ENCODE peak calls at places on chromosomes 2 and 18, in four cellular contexts. C, F, U and Q are unnamed samples.

GRCh38 chr2:232857158-232857563 is 12.9 kb upstream of the SNORC start:
- DNase-seq in C (no peak), F (no peak), U (no peak), Q (no peak)

GRCh38 chr18:2716394-2717326 is 61.1 kb downstream of the SMCHD1 start:
- DNase-seq in C (no peak), F (no peak), U (peak; percentile 38), Q (no peak)

GRCh38 chr2:121281107-121281506 is 3.9 kb downstream of the TFCP2L1 start:
- DNase-seq in C (no peak), F (no peak), U (no peak), Q (no peak)

GRCh38 chr2:196925445-196925767 is 1.1 kb downstream of the PGAP1 start:
- DNase-seq in C (no peak), F (no peak), U (no peak), Q (no peak)

GRCh38 chr2:191486584-191487320 is 191.2 kb upstream of the NABP1 start:
- DNase-seq in C (no peak), F (no peak), U (no peak), Q (no peak)

GRCh38 chr2:196137271-196137670 is 34.1 kb downstream of the STK17B start:
- DNase-seq in C (no peak), F (no peak), U (no peak), Q (no peak)

GRCh38 chr2:234955091-234955511 is 3.3 kb downstream of the SH3BP4 start:
- DNase-seq in C (no peak), F (no peak), U (no peak), Q (no peak)

GRCh38 chr2:166013878-166014277 is 60.3 kb upstream of the TTC21B start:
- DNase-seq in C (no peak), F (no peak), U (no peak), Q (no peak)

GRCh38 chr2:65980531-65980930 is 454.4 kb upstream of the MEIS1 start:
- DNase-seq in C (no peak), F (no peak), U (no peak), Q (no peak)

GRCh38 chr18:34251919-34252318 is 27.2 kb upstream of the NOL4 start:
- DNase-seq in C (no peak), F (no peak), U (no peak), Q (no peak)

GRCh38 chr18:58978916-58979315 is 114.2 kb downstream of the ZNF532 start:
- DNase-seq in C (no peak), F (no peak), U (no peak), Q (no peak)

GRCh38 chr2:229610359-229610758 is 104.0 kb downstream of the DNER start:
- DNase-seq in C (no peak), F (no peak), U (no peak), Q (no peak)

GRCh38 chr18:14174706-14175085 is 42.5 kb upstream of the ZNF519 start:
- DNase-seq in C (no peak), F (peak; percentile 43), U (no peak), Q (no peak)

GRCh38 chr2:227052879-227053278 is 111.1 kb downstream of the COL4A4 start:
- DNase-seq in C (no peak), F (no peak), U (no peak), Q (no peak)

GRCh38 chr18:63158676-63159291 is 160.8 kb downstream of the BCL2 start:
- DNase-seq in C (no peak), F (no peak), U (no peak), Q (no peak)

GRCh38 chr2:26880910-26881435 is 33.0 kb downstream of the DPYSL5 start:
- DNase-seq in C (no peak), F (no peak), U (no peak), Q (no peak)

GRCh38 chr2:237722616-237723015 is 76.0 kb upstream of the RBM44 start:
- DNase-seq in C (no peak), F (no peak), U (no peak), Q (no peak)

GRCh38 chr2:237720962-237721361 is 77.6 kb upstream of the RBM44 start:
- DNase-seq in C (no peak), F (no peak), U (no peak), Q (no peak)

GRCh38 chr2:237723023-237723422 is 75.6 kb upstream of the RBM44 start:
- DNase-seq in C (no peak), F (no peak), U (no peak), Q (no peak)

GRCh38 chr2:237720444-237720843 is 78.1 kb upstream of the RBM44 start:
- DNase-seq in C (no peak), F (no peak), U (no peak), Q (no peak)

GRCh38 chr2:237721828-237722227 is 76.8 kb upstream of the RBM44 start:
- DNase-seq in C (no peak), F (no peak), U (no peak), Q (no peak)
- H3K27ac ChIP-seq in C (no peak overlapping the region), F (no peak overlapping the region), U (peak overlapping the region; percentile 30), Q (no peak overlapping the region)

GRCh38 chr2:159712194-159712928 is at the start of gene MARCHF7:
- DNase-seq in C (peak; percentile 83), F (peak; percentile 97), U (peak; percentile 99), Q (peak; percentile 95)
- H3K4me1 ChIP-seq in C (no peaks in the 10 kb centered on the region), F (peaks cover 48% of the 10 kb centered on the region), U (peaks cover 9% of the 10 kb centered on the region), Q (peaks cover 32% of the 10 kb centered on the region)

GRCh38 chr2:9593936-9594335 is 36.9 kb downstream of the YWHAQ start:
- DNase-seq in C (no peak), F (no peak), U (no peak), Q (peak; percentile 22)

GRCh38 chr2:9595746-9596145 is 35.1 kb downstream of the YWHAQ start:
- DNase-seq in C (no peak), F (no peak), U (no peak), Q (no peak)

GRCh38 chr2:9599430-9599829 is 31.4 kb downstream of the YWHAQ start:
- DNase-seq in C (no peak), F (no peak), U (no peak), Q (no peak)

GRCh38 chr2:9594361-9595063 is 36.3 kb downstream of the YWHAQ start:
- DNase-seq in C (no peak), F (no peak), U (no peak), Q (peak; percentile 55)

GRCh38 chr2:9596621-9597311 is 34.0 kb downstream of the YWHAQ start:
- DNase-seq in C (no peak), F (no peak), U (no peak), Q (no peak)
- H3K27ac ChIP-seq in C (no peak overlapping the region), F (no peak overlapping the region), U (no peak overlapping the region), Q (no peak overlapping the region)

DNA sequence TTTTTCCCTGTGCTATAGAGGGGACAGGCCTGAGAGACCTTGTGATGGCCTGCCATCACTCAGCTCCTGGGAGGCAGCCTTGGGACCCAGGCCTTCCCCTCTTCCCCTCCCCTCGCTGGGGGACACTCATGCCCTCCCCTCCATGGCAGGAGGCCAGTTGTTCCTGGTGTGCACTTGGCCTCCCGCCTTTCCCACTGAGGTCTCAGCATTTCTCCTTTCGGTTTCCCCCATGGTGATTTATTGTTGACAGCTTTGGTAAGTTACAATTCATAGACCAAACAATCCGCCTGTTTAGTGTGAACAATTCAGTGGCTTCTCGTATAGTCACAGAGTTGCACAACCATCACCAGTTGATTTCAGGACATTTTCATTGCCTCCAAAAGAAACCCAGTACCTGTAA is 10.2 kb upstream of the CNDP1 start:
- DNase-seq in C (no peak), F (no peak), U (no peak), Q (no peak)
- H3K4me1 ChIP-seq in C (no peaks in the 10 kb centered on the region), F (no peaks in the 10 kb centered on the region), U (no peaks in the 10 kb centered on the region), Q (peaks cover 26% of the 10 kb centered on the region)

GRCh38 chr2:160208662-160209229 is 8.7 kb upstream of the ITGB6 start:
- DNase-seq in C (no peak), F (no peak), U (no peak), Q (no peak)
- H3K27ac ChIP-seq in C (peak overlapping the region; percentile 83), F (no peak overlapping the region), U (peak overlapping the region; percentile 21), Q (peak overlapping the region; percentile 82)

GRCh38 chr18:35639296-35639695 is 57.8 kb downstream of the GALNT1 start:
- DNase-seq in C (no peak), F (no peak), U (no peak), Q (no peak)

GRCh38 chr18:35641467-35641866 is 59.9 kb downstream of the GALNT1 start:
- DNase-seq in C (no peak), F (no peak), U (no peak), Q (no peak)

GRCh38 chr18:35634376-35634775 is 52.8 kb downstream of the GALNT1 start:
- DNase-seq in C (no peak), F (no peak), U (no peak), Q (no peak)

GRCh38 chr18:35635171-35635570 is 53.6 kb downstream of the GALNT1 start:
- DNase-seq in C (no peak), F (no peak), U (no peak), Q (no peak)

GRCh38 chr18:35637226-35637625 is 55.7 kb downstream of the GALNT1 start:
- DNase-seq in C (no peak), F (no peak), U (no peak), Q (no peak)
- H3K4me1 ChIP-seq in C (no peaks in the 10 kb centered on the region), F (no peaks in the 10 kb centered on the region), U (peaks cover 5% of the 10 kb centered on the region), Q (no peaks in the 10 kb centered on the region)

DNA sequence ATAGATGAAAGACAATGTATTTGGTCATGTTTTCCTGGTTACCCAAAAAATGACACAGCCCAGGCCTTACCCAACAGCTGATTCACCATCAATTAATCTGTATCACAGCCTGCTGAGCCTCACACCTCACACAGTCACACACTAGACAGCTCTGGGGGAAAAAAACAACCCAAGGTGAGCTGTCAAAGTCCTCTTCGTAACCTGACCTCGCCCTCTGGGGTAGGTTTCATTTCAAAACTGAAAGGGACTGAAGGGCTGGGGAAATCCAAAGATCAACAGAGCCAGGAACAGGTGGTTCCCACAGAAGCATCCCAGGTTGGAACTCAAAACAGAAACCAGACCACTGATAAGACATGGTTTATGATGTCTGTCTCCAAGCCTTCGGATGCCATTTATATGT is 18.2 kb upstream of the PCBP1 start:
- DNase-seq in C (no peak), F (no peak), U (no peak), Q (no peak)
- H3K27ac ChIP-seq in C (peak overlapping the region; percentile 82), F (no peak overlapping the region), U (no peak overlapping the region), Q (peak overlapping the region; percentile 92)